ENCODE peak calls at places on chromosomes 13 and 19, in four cellular contexts. G is nucleus accumbens; A is cardiac fibroblast; B is stimulated activated CD4-positive, alpha-beta T cell treated with anti-CD3 and anti-CD28 coated beads, TNF-alpha, amount 100 ng/mL, for 4 hours. N is an unnamed sample.

GRCh38 chr19:33293255-33294057 is 8.9 kb downstream of the CEBPA start:
- DNase-seq in G (no peak), A (peak), B (no peak), N (peak)

GRCh38 chr13:112854321-112854720 is 114.7 kb upstream of the MCF2L start:
- DNase-seq in G (no peak), A (no peak), B (no peak), N (no peak)

GRCh38 chr13:107685876-107686275 is 529.5 kb downstream of the LIG4 start:
- DNase-seq in G (no peak), A (no peak), B (no peak), N (no peak)

GRCh38 chr13:73903561-73903960 is 230.6 kb downstream of the KLF12 start:
- DNase-seq in G (no peak), A (no peak), B (no peak), N (no peak)

GRCh38 chr13:38346764-38347163 is 2.9 kb upstream of the UFM1 start:
- DNase-seq in G (no peak), A (no peak), B (no peak), N (no peak)

GRCh38 chr19:10361569-10362011 is 18.8 kb downstream of the TYK2 start:
- DNase-seq in G (no peak), A (no peak), B (no peak), N (no peak)

GRCh38 chr19:13027031-13027430 is 31.8 kb downstream of the NFIX start:
- DNase-seq in G (no peak), A (no peak), B (no peak), N (no peak)

GRCh38 chr19:29418106-29418684 is 107.6 kb upstream of the VSTM2B start:
- DNase-seq in G (no peak), A (no peak), B (no peak), N (peak)

GRCh38 chr19:13861392-13861713 is 15.6 kb upstream of the NANOS3 start:
- DNase-seq in G (no peak), A (peak), B (no peak), N (no peak)

GRCh38 chr19:4580021-4580901 is 20.8 kb upstream of the SEMA6B start:
- DNase-seq in G (no peak), A (no peak), B (no peak), N (no peak)

GRCh38 chr19:48489608-48490216 is 20.5 kb downstream of the CYTH2 start:
- DNase-seq in G (no peak), A (peak), B (peak), N (peak)

GRCh38 chr19:30444253-30444671 is 72.1 kb downstream of the ZNF536 start:
- DNase-seq in G (no peak), A (no peak), B (no peak), N (no peak)

GRCh38 chr13:42495256-42495655 is 78.7 kb upstream of the TNFSF11 start:
- DNase-seq in G (no peak), A (peak), B (no peak), N (no peak)

GRCh38 chr13:48304132-48304876 is 753 bp downstream of the RB1 start:
- DNase-seq in G (no peak), A (peak), B (no peak), N (peak)

GRCh38 chr13:26495749-26496148 is 61.7 kb upstream of the WASF3 start:
- DNase-seq in G (no peak), A (no peak), B (no peak), N (no peak)

GRCh38 chr13:30341815-30342570 is 34.6 kb upstream of the KATNAL1 start:
- DNase-seq in G (no peak), A (peak), B (no peak), N (peak)

GRCh38 chr19:43914051-43914450 is 21.0 kb downstream of the ZNF45 start:
- DNase-seq in G (no peak), A (peak), B (no peak), N (no peak)

GRCh38 chr13:96900992-96901391 is 93.3 kb downstream of the OXGR1 start:
- DNase-seq in G (no peak), A (no peak), B (no peak), N (no peak)

GRCh38 chr19:13872695-13873389 is 4.1 kb upstream of the NANOS3 start:
- DNase-seq in G (no peak), A (no peak), B (no peak), N (no peak)

GRCh38 chr19:42206871-42207755 is 10.4 kb downstream of the DEDD2 start:
- DNase-seq in G (no peak), A (peak), B (no peak), N (no peak)

GRCh38 chr13:75633285-75633684 is 2.8 kb upstream of the LMO7 start:
- DNase-seq in G (no peak), A (peak), B (no peak), N (no peak)

GRCh38 chr19:17915940-17916593 is 16.7 kb upstream of the CCDC124 start:
- DNase-seq in G (no peak), A (no peak), B (no peak), N (no peak)

GRCh38 chr13:96499646-96500045 is 409.7 kb downstream of the HS6ST3 start:
- DNase-seq in G (no peak), A (peak), B (no peak), N (no peak)

GRCh38 chr19:13705928-13706447 is 58.3 kb upstream of the MRI1 start:
- DNase-seq in G (no peak), A (no peak), B (no peak), N (no peak)

GRCh38 chr13:95784891-95785290 is 108.0 kb downstream of the DNAJC3 start:
- DNase-seq in G (no peak), A (peak), B (no peak), N (no peak)

GRCh38 chr19:10508707-10509106 is 5.6 kb upstream of the KEAP1 start:
- DNase-seq in G (no peak), A (peak), B (no peak), N (no peak)

GRCh38 chr19:7751157-7751783 is 3.9 kb upstream of the CD209 start:
- DNase-seq in G (no peak), A (peak), B (no peak), N (no peak)

GRCh38 chr13:41995946-41996345 is 35.0 kb upstream of the VWA8 start:
- DNase-seq in G (no peak), A (peak), B (no peak), N (no peak)

GRCh38 chr13:79679334-79679733 is 198.4 kb downstream of the NDFIP2 start:
- DNase-seq in G (no peak), A (peak), B (no peak), N (peak)

GRCh38 chr13:99027260-99027659 is 49.4 kb upstream of the DOCK9 start:
- DNase-seq in G (no peak), A (peak), B (no peak), N (no peak)

GRCh38 chr19:9032136-9032626 is 22.0 kb upstream of the MUC16 start:
- DNase-seq in G (no peak), A (no peak), B (no peak), N (no peak)

GRCh38 chr19:50837300-50837699 is 3.9 kb upstream of the KLK15 start:
- DNase-seq in G (no peak), A (no peak), B (no peak), N (no peak)

GRCh38 chr19:5498817-5499535 is 43.8 kb downstream of the ZNRF4 start:
- DNase-seq in G (peak), A (no peak), B (no peak), N (no peak)